ENCODE peak calls at places on chromosomes 1 and 21, in seven cellular contexts. Y, C, X, T, O, H and K are unnamed samples.

GRCh38 chr1:53115403-53116306 is 26.8 kb downstream of the SLC1A7 start:
- DNase-seq in Y (peak; percentile 94), C (no peak), X (no peak), T (peak; percentile 97), O (no peak), H (no peak), K (peak; percentile 67)

GRCh38 chr1:206575894-206576737 is 36.1 kb downstream of the EIF2D start:
- DNase-seq in Y (no peak), C (no peak), X (no peak), T (no peak), O (no peak), H (no peak), K (no peak)

GRCh38 chr1:180981596-180982387 is 40.9 kb downstream of the STX6 start:
- DNase-seq in Y (peak; percentile 61), C (no peak), X (no peak), T (no peak), O (no peak), H (no peak), K (peak; percentile 12)

GRCh38 chr1:36115200-36115669 is 9.8 kb downstream of the COL8A2 start:
- DNase-seq in Y (no peak), C (peak; percentile 51), X (no peak), T (peak; percentile 71), O (no peak), H (no peak), K (no peak)

GRCh38 chr1:197928849-197929336 is 11.7 kb downstream of the LHX9 start:
- DNase-seq in Y (no peak), C (no peak), X (no peak), T (no peak), O (no peak), H (no peak), K (no peak)

GRCh38 chr1:12556368-12556930 is 61.6 kb downstream of the DHRS3 start:
- DNase-seq in Y (peak; percentile 81), C (peak; percentile 75), X (peak; percentile 91), T (peak; percentile 67), O (peak; percentile 39), H (peak; percentile 37), K (no peak)

GRCh38 chr1:109641341-109641740 is 14.6 kb upstream of the GSTM4 start:
- DNase-seq in Y (no peak), C (no peak), X (no peak), T (no peak), O (no peak), H (no peak), K (no peak)

GRCh38 chr1:166184897-166185296 is 18.1 kb upstream of the FAM78B start:
- DNase-seq in Y (peak; percentile 76), C (no peak), X (no peak), T (no peak), O (no peak), H (no peak), K (no peak)

GRCh38 chr1:25173809-25174320 is 58.4 kb downstream of the SYF2 start:
- DNase-seq in Y (no peak), C (no peak), X (no peak), T (no peak), O (no peak), H (no peak), K (no peak)

GRCh38 chr1:79660127-79660526 is 653.6 kb upstream of the ADGRL4 start:
- DNase-seq in Y (no peak), C (no peak), X (no peak), T (no peak), O (no peak), H (no peak), K (no peak)

GRCh38 chr1:224707849-224708725 is 92.0 kb downstream of the CNIH3 start:
- DNase-seq in Y (no peak), C (no peak), X (no peak), T (peak; percentile 63), O (no peak), H (no peak), K (no peak)

GRCh38 chr1:158716335-158716734 is 4.2 kb downstream of the OR6K3 start:
- DNase-seq in Y (no peak), C (no peak), X (no peak), T (no peak), O (no peak), H (no peak), K (no peak)

GRCh38 chr1:168801032-168801745 is 72.2 kb upstream of the DPT start:
- DNase-seq in Y (peak; percentile 54), C (no peak), X (no peak), T (no peak), O (no peak), H (peak; percentile 28), K (peak; percentile 97)

GRCh38 chr1:110164951-110165350 is 14.7 kb downstream of the SLC6A17 start:
- DNase-seq in Y (no peak), C (no peak), X (no peak), T (no peak), O (no peak), H (no peak), K (no peak)

GRCh38 chr1:76302711-76303347 is 228.3 kb downstream of the ST6GALNAC3 start:
- DNase-seq in Y (no peak), C (no peak), X (no peak), T (no peak), O (no peak), H (no peak), K (no peak)

GRCh38 chr21:31900121-31900895 is 27.5 kb downstream of the HUNK start:
- DNase-seq in Y (no peak), C (no peak), X (no peak), T (no peak), O (peak; percentile 75), H (peak; percentile 93), K (peak; percentile 98)

GRCh38 chr1:43653339-43653738 is 3.4 kb downstream of the KDM4A start:
- DNase-seq in Y (peak; percentile 89), C (no peak), X (no peak), T (no peak), O (no peak), H (no peak), K (peak; percentile 29)

GRCh38 chr1:156146749-156147405 is 6.5 kb upstream of the SEMA4A start:
- DNase-seq in Y (no peak), C (no peak), X (no peak), T (no peak), O (no peak), H (peak; percentile 31), K (no peak)

GRCh38 chr1:192545781-192546521 is 29.6 kb upstream of the RGS1 start:
- DNase-seq in Y (no peak), C (no peak), X (no peak), T (no peak), O (no peak), H (no peak), K (no peak)

GRCh38 chr1:168099314-168099920 is 37.3 kb downstream of the GPR161 start:
- DNase-seq in Y (no peak), C (no peak), X (peak; percentile 85), T (no peak), O (no peak), H (no peak), K (no peak)

GRCh38 chr1:19859876-19860275 is 22.3 kb upstream of the OTUD3 start:
- DNase-seq in Y (no peak), C (no peak), X (no peak), T (no peak), O (no peak), H (no peak), K (no peak)

GRCh38 chr1:228205526-228206436 is 2.1 kb upstream of the OBSCN start:
- DNase-seq in Y (no peak), C (no peak), X (no peak), T (peak; percentile 34), O (no peak), H (no peak), K (no peak)

GRCh38 chr1:112133487-112133886 is 144.0 kb upstream of the KCND3 start:
- DNase-seq in Y (no peak), C (no peak), X (no peak), T (no peak), O (no peak), H (no peak), K (no peak)

GRCh38 chr1:29470087-29470787 is 233.9 kb downstream of the PTPRU start:
- DNase-seq in Y (peak; percentile 20), C (no peak), X (peak; percentile 40), T (no peak), O (no peak), H (no peak), K (no peak)

GRCh38 chr1:22496536-22497160 is 45.0 kb downstream of the ZBTB40 start:
- DNase-seq in Y (no peak), C (no peak), X (no peak), T (no peak), O (no peak), H (peak; percentile 47), K (no peak)

DNA sequence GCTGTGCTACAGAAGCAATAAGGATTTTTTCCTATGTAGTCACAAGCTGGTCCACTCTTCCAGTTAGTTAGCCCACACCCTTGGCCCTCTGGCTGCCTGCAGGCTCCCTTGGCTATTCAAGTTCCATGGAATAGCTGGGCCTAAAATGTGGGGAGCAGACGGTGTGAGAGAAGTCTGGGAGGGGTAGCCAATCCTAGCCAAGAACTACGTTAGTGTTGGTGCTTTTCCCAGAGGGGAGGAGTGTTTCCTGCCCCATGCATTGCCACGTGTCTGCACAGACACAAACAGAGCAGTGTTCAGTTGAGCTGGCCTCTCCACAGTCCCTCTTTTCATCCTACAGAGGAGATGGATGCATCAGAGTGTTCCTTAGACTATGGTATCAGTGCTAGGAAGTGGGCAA is 59.0 kb upstream of the IPO9 start:
- DNase-seq in Y (no peak), C (peak; percentile 38), X (no peak), T (no peak), O (no peak), H (no peak), K (no peak)
- H3K4me1 ChIP-seq in Y (peaks cover 5% of the 10 kb centered on the region), C (no peaks in the 10 kb centered on the region), X (peaks cover 24% of the 10 kb centered on the region), T (peaks cover 32% of the 10 kb centered on the region), O (no peaks in the 10 kb centered on the region), H (no peaks in the 10 kb centered on the region), K (no peaks in the 10 kb centered on the region)

GRCh38 chr21:26840206-26840605 is 5.0 kb downstream of the ADAMTS1 start:
- DNase-seq in Y (no peak), C (no peak), X (no peak), T (no peak), O (no peak), H (no peak), K (no peak)
- H3K4me3 ChIP-seq in Y (no peak overlapping the region), C (peak overlapping the region; percentile 90), X (peak overlapping the region; percentile 78), T (no peak overlapping the region), O (no peak overlapping the region), H (no peak overlapping the region), K (no peak overlapping the region)

DNA sequence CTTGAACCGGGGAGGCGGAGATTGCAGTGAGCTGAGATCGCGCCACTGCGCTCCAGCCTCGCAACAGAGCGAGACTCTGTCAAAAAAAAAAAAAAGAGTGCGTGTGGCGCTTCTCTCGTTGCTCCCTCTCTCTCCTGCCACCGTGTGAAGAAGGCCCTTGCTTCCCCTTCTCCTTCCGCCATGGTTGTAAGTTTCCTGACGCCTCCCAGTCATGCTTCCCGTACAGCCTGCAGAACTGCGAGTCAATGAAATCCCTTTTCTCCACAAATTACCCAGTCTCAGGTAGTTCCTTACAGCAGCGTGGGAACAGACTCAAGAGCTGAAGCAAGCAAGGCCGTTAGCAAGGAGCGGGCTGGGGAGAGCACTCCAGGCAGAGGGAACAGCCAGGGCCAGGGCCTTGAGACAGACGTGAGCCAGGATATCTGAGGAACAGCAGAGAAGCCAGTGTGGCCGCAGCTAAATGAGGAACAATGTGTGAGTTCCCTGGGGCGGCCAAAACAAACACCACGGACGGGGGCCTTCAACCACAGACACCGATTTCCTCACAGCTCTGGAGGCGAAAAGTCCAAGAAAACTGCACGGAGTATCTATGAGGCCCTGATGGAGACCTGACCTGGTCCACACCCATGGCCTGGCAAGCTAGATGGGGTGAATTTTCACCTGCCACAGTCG is 54.2 kb upstream of the ETS2 start:
- DNase-seq in Y (no peak), C (peak; percentile 30), X (no peak), T (peak; percentile 80), O (no peak), H (no peak), K (no peak)
- H3K4me1 ChIP-seq in Y (no peaks in the 10 kb centered on the region), C (peaks cover 13% of the 10 kb centered on the region), X (peaks cover 37% of the 10 kb centered on the region), T (peaks cover 48% of the 10 kb centered on the region), O (peaks cover 18% of the 10 kb centered on the region), H (peaks cover 5% of the 10 kb centered on the region), K (no peaks in the 10 kb centered on the region)

GRCh38 chr1:15770313-15770962 is 11.8 kb downstream of the FBLIM1 start:
- DNase-seq in Y (no peak), C (no peak), X (no peak), T (no peak), O (no peak), H (no peak), K (no peak)
- H3K4me3 ChIP-seq in Y (no peak overlapping the region), C (no peak overlapping the region), X (no peak overlapping the region), T (no peak overlapping the region), O (no peak overlapping the region), H (no peak overlapping the region), K (no peak overlapping the region)